ENCODE peak calls at places on chromosomes 4 and X, in six cellular contexts. W is fibroblast of lung, F is HCT116, H is OCI-LY7, D is H9, Q is A549. Y is an unnamed sample.

GRCh38 chr4:74374561-74375327 is 9.8 kb downstream of the EREG start:
- DNase-seq in W (peak), F (peak), H (no peak), D (no peak), Q (peak), Y (no peak)

GRCh38 chr4:1559896-1560650 is 124.0 kb downstream of the FAM53A start:
- DNase-seq in W (no peak), F (no peak), H (no peak), D (no peak), Q (no peak), Y (no peak)

GRCh38 chr4:33996075-33996718 is 2248.1 kb downstream of the ARAP2 start:
- DNase-seq in W (peak), F (no peak), H (no peak), D (no peak), Q (no peak), Y (peak)

GRCh38 chrX:151896734-151897474 is 15.8 kb upstream of the MAGEA4 start:
- DNase-seq in W (peak), F (no peak), H (no peak), D (no peak), Q (no peak), Y (no peak)

GRCh38 chr4:42816189-42816588 is 76.3 kb upstream of the GRXCR1 start:
- DNase-seq in W (no peak), F (no peak), H (no peak), D (no peak), Q (no peak), Y (no peak)

GRCh38 chrX:68433981-68434299 is 645 bp upstream of the OPHN1 start:
- DNase-seq in W (no peak), F (no peak), H (no peak), D (no peak), Q (no peak), Y (no peak)

GRCh38 chrX:44483965-44484606 is 58.6 kb downstream of the FUNDC1 start:
- DNase-seq in W (peak), F (no peak), H (no peak), D (no peak), Q (no peak), Y (no peak)

GRCh38 chr4:10762541-10762940 is 78.0 kb upstream of the CLNK start:
- DNase-seq in W (peak), F (no peak), H (no peak), D (no peak), Q (no peak), Y (peak)

GRCh38 chr4:112348488-112349158 is 51.5 kb downstream of the ALPK1 start:
- DNase-seq in W (peak), F (peak), H (no peak), D (peak), Q (peak), Y (peak)

GRCh38 chrX:91434351-91435168 is at the start of gene PABPC5:
- DNase-seq in W (peak), F (no peak), H (no peak), D (peak), Q (no peak), Y (peak)

GRCh38 chr4:152951348-152951747 is 15.2 kb downstream of the FHDC1 start:
- DNase-seq in W (peak), F (no peak), H (no peak), D (no peak), Q (no peak), Y (peak)

GRCh38 chr4:43244688-43245382 is 352.3 kb downstream of the GRXCR1 start:
- DNase-seq in W (no peak), F (no peak), H (no peak), D (no peak), Q (no peak), Y (no peak)

GRCh38 chr4:102560115-102560514 is 59.0 kb downstream of the NFKB1 start:
- DNase-seq in W (no peak), F (no peak), H (no peak), D (no peak), Q (no peak), Y (no peak)

GRCh38 chr4:53781614-53782467 is 190.6 kb upstream of the LNX1 start:
- DNase-seq in W (peak), F (no peak), H (no peak), D (no peak), Q (peak), Y (no peak)

GRCh38 chr4:1492636-1493539 is 86.6 kb upstream of the NKX1-1 start:
- DNase-seq in W (no peak), F (no peak), H (no peak), D (no peak), Q (no peak), Y (no peak)

GRCh38 chr4:123616970-123617392 is 220.4 kb downstream of the SPRY1 start:
- DNase-seq in W (peak), F (no peak), H (peak), D (no peak), Q (no peak), Y (peak)

GRCh38 chr4:5801696-5802095 is 90.7 kb downstream of the EVC start:
- DNase-seq in W (no peak), F (no peak), H (no peak), D (no peak), Q (no peak), Y (no peak)

GRCh38 chrX:5681159-5681558 is 547.5 kb downstream of the NLGN4X start:
- DNase-seq in W (peak), F (no peak), H (peak), D (no peak), Q (no peak), Y (peak)

GRCh38 chrX:47078129-47079043 is at the start of gene RGN:
- DNase-seq in W (no peak), F (no peak), H (no peak), D (peak), Q (no peak), Y (peak)

GRCh38 chr4:127782025-127782274 is 172 bp upstream of the HSPA4L start:
- DNase-seq in W (peak), F (peak), H (no peak), D (peak), Q (peak), Y (peak)

GRCh38 chr4:576991-577498 is 950 bp upstream of the TMEM271 start:
- DNase-seq in W (no peak), F (no peak), H (no peak), D (no peak), Q (no peak), Y (peak)

GRCh38 chr4:129804458-129804981 is 708.6 kb downstream of the C4orf33 start:
- DNase-seq in W (no peak), F (no peak), H (no peak), D (no peak), Q (no peak), Y (peak)

GRCh38 chrX:12013220-12013619 is 125.1 kb upstream of the FRMPD4 start:
- DNase-seq in W (peak), F (no peak), H (no peak), D (no peak), Q (no peak), Y (no peak)

GRCh38 chr4:86243750-86244149 is 116.1 kb downstream of the MAPK10 start:
- DNase-seq in W (no peak), F (no peak), H (no peak), D (no peak), Q (no peak), Y (no peak)

GRCh38 chr4:156799121-156799589 is 172.4 kb downstream of the PDGFC start:
- DNase-seq in W (peak), F (no peak), H (no peak), D (no peak), Q (no peak), Y (no peak)

GRCh38 chr4:517061-517805 is 18.2 kb downstream of the PIGG start:
- DNase-seq in W (no peak), F (no peak), H (no peak), D (no peak), Q (no peak), Y (no peak)

GRCh38 chr4:3736806-3737205 is 29.4 kb upstream of the ADRA2C start:
- DNase-seq in W (no peak), F (no peak), H (no peak), D (no peak), Q (no peak), Y (no peak)

GRCh38 chr4:139014391-139015268 is 951 bp upstream of the NOCT start:
- DNase-seq in W (peak), F (peak), H (no peak), D (no peak), Q (peak), Y (peak)

GRCh38 chr4:22625301-22625700 is 67.4 kb upstream of the GBA3 start:
- DNase-seq in W (peak), F (no peak), H (no peak), D (peak), Q (no peak), Y (peak)

GRCh38 chr4:183962413-183962812 is 57.3 kb downstream of the STOX2 start:
- DNase-seq in W (no peak), F (no peak), H (no peak), D (no peak), Q (no peak), Y (no peak)

GRCh38 chrX:153554519-153555167 is 37.2 kb downstream of the ATP2B3 start:
- DNase-seq in W (peak), F (peak), H (peak), D (peak), Q (peak), Y (peak)

GRCh38 chr4:11633435-11633834 is 204.7 kb upstream of the HS3ST1 start:
- DNase-seq in W (no peak), F (no peak), H (no peak), D (no peak), Q (no peak), Y (no peak)

GRCh38 chr4:145881991-145882390 is 56.6 kb downstream of the ZNF827 start:
- DNase-seq in W (no peak), F (no peak), H (peak), D (no peak), Q (no peak), Y (no peak)

DNA sequence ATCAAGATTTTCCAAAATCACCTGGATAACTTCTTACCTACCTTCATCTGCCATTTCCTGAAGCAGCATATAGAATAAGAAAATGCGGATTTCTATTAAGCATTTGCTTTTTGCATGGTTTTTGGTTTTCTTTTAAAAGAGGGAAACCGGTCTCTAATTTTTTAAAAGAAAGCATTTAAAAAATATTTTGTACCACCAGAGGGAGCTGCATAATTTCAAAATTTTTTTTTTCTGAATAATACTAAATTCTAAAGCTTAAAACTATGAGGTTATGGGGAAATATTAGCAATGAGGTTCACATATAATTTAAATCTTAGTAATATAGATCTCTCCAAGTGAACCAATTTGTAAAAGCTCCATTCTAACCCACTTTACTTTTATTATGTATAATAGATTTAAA is 137.7 kb upstream of the TENT5D start:
- DNase-seq in W (no peak), F (no peak), H (no peak), D (no peak), Q (no peak), Y (no peak)
- TF ChIP-seq CTCF in W (no peak), F (no peak), H (peak), D (peak), Q (peak), Y (no peak)

GRCh38 chrX:38694394-38694793 is 106.9 kb upstream of the MID1IP1 start:
- DNase-seq in W (peak), F (no peak), H (no peak), D (no peak), Q (no peak), Y (no peak)

GRCh38 chrX:38692961-38693360 is 108.3 kb upstream of the MID1IP1 start:
- DNase-seq in W (no peak), F (no peak), H (no peak), D (no peak), Q (no peak), Y (no peak)
- H3K4me2 ChIP-seq in W (no peak), F (no peak), H (no peak), D (no peak), Q (no peak), Y (no peak)

GRCh38 chrX:72001471-72001870 is 90.8 kb downstream of the NHSL2 start:
- DNase-seq in W (no peak), F (no peak), H (no peak), D (peak), Q (no peak), Y (peak)
- TF ChIP-seq CTCF in W (no peak), F (no peak), H (no peak), D (no peak), Q (no peak), Y (no peak)

GRCh38 chr4:7296661-7297335 is 104.5 kb downstream of the SORCS2 start:
- DNase-seq in W (no peak), F (no peak), H (no peak), D (no peak), Q (no peak), Y (no peak)

GRCh38 chr4:7295201-7295916 is 103.0 kb downstream of the SORCS2 start:
- DNase-seq in W (peak), F (no peak), H (no peak), D (no peak), Q (no peak), Y (no peak)

GRCh38 chr4:7297881-7298280 is 105.5 kb downstream of the SORCS2 start:
- DNase-seq in W (no peak), F (no peak), H (no peak), D (no peak), Q (no peak), Y (no peak)

GRCh38 chr4:7297374-7297773 is 105.0 kb downstream of the SORCS2 start:
- DNase-seq in W (no peak), F (no peak), H (no peak), D (no peak), Q (no peak), Y (no peak)

GRCh38 chr4:7295917-7296660 is 103.8 kb downstream of the SORCS2 start:
- DNase-seq in W (peak), F (peak), H (no peak), D (no peak), Q (peak), Y (peak)
- H3K4me2 ChIP-seq in W (no peak), F (no peak), H (no peak), D (no peak), Q (no peak), Y (no peak)

GRCh38 chr4:7800996-7801395 is 138.7 kb downstream of the AFAP1 start:
- DNase-seq in W (no peak), F (no peak), H (no peak), D (no peak), Q (no peak), Y (no peak)
- TF ChIP-seq CTCF in W (no peak), F (no peak), H (no peak), D (no peak), Q (no peak), Y (no peak)

DNA sequence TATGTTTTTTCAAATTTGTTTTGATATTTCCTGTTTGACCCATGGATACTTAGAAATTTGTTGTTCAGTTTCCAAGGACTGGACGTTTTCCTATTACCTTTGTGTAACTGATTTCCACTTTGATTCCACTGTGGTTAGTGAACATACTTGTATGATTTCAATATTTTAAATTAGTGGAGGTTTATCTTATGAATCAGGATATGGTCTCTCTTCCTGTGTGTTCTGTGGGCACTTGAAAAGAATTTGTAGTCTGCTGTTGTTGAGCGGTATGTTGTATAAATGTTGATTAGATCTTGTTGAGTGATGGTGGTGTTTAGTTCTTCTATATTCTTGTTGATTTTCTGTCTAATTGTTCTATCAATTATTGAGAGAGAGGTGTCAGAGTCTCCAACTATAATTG is 21.2 kb upstream of the LAMTOR3 start:
- DNase-seq in W (no peak), F (no peak), H (no peak), D (no peak), Q (no peak), Y (no peak)
- H3K4me2 ChIP-seq in W (no peak), F (no peak), H (no peak), D (no peak), Q (no peak), Y (no peak)

GRCh38 chr4:118839221-118839927 is 3.4 kb upstream of the SEC24D start:
- DNase-seq in W (no peak), F (no peak), H (no peak), D (no peak), Q (no peak), Y (no peak)
- TF ChIP-seq CTCF in W (no peak), F (no peak), H (peak), D (no peak), Q (no peak), Y (no peak)

GRCh38 chr4:8592366-8593267 is at the start of gene CPZ:
- DNase-seq in W (peak), F (no peak), H (no peak), D (peak), Q (no peak), Y (peak)
- H3K4me2 ChIP-seq in W (no peak), F (no peak), H (no peak), D (peak), Q (peak), Y (peak)

DNA sequence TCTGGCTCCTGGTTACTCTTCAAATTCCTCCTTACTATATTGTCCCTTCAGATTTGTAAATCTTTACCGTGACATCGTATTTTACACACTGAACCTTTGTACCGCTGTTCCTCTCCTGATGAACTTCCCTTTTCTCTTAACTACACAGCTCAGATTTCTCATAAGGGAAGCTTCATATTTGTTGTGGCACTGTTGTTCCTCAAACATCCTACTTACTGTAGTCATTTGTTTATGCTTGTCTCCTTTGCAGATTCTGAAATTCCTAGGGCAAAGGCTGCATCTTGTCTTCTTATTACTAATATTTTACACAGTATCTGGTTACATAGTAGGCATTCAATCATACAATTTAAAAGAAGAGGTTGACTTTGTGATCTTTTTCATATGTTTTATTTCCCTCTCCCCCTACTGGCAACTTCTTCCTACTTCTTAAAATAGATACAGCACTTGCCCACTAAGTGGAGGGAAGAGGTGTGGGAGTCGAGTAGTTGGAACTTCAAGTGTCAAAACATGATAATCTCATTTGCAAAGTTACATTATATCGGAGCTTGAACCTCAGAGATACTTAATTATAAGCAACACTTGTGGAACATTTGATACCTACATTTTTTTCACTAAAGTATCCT is 50.0 kb downstream of the TET2 start:
- DNase-seq in W (peak), F (peak), H (no peak), D (no peak), Q (peak), Y (peak)
- TF ChIP-seq CTCF in W (peak), F (no peak), H (peak), D (peak), Q (no peak), Y (peak)

Y was measured in GM23338.